ENCODE peak calls at places on chromosome 17, in ten cellular contexts. A, Q, M, C, P, N, O, G, W and D are unnamed samples.

GRCh38 chr17:35726609-35727460 is 4.6 kb upstream of the RASL10B start:
- DNase-seq in N (no peak), G (peak; percentile 78), C (peak; percentile 94), Q (peak; percentile 96), A (no peak), M (peak; percentile 50), P (peak; percentile 35), O (peak; percentile 76), W (no peak), D (peak; percentile 85)

GRCh38 chr17:39757931-39758873 is 20.5 kb downstream of the GRB7 start:
- DNase-seq in Q (no peak), A (peak; percentile 77), W (no peak), O (peak; percentile 88), P (no peak), N (no peak), G (no peak), C (no peak), M (peak; percentile 26), D (no peak)

GRCh38 chr17:49508061-49508865 is 13.2 kb downstream of the NGFR start:
- DNase-seq in W (no peak), G (no peak), A (no peak), N (no peak), Q (peak; percentile 69), M (no peak), O (no peak), P (peak; percentile 86), C (peak; percentile 58), D (no peak)

GRCh38 chr17:12647023-12647422 is 18.7 kb upstream of the MYOCD start:
- DNase-seq in A (no peak), P (no peak), O (no peak), N (no peak), Q (no peak), C (no peak), W (no peak), G (no peak), M (no peak), D (no peak)

GRCh38 chr17:34542700-34543336 is 36.6 kb upstream of the TMEM132E start:
- DNase-seq in M (peak; percentile 25), P (peak; percentile 56), N (no peak), A (peak; percentile 59), Q (peak; percentile 18), G (no peak), C (peak; percentile 8), O (peak; percentile 4), W (peak; percentile 14), D (no peak)

GRCh38 chr17:36949461-36949927 is 740 bp downstream of the AATF start:
- DNase-seq in C (no peak), Q (no peak), M (no peak), W (no peak), G (no peak), N (no peak), A (no peak), O (peak; percentile 34), P (peak; percentile 28), D (no peak)

GRCh38 chr17:80819422-80820164 is 172.0 kb upstream of the CHMP6 start:
- DNase-seq in O (no peak), G (peak; percentile 38), C (no peak), N (no peak), W (no peak), P (peak; percentile 39), M (peak; percentile 5), Q (no peak), A (peak; percentile 30), D (no peak)

GRCh38 chr17:36534117-36534880 is at the start of gene MYO19:
- DNase-seq in P (peak; percentile 90), G (peak; percentile 76), W (peak; percentile 31), N (no peak), O (peak; percentile 58), A (peak; percentile 72), M (peak; percentile 82), Q (peak; percentile 79), C (peak; percentile 43), D (peak; percentile 58)

GRCh38 chr17:17590883-17591407 is 563 bp downstream of the PEMT start:
- DNase-seq in N (no peak), G (no peak), M (no peak), A (no peak), O (no peak), Q (no peak), C (no peak), P (peak; percentile 73), W (no peak), D (no peak)

GRCh38 chr17:70173646-70174045 is 4.3 kb downstream of the KCNJ2 start:
- DNase-seq in C (no peak), P (no peak), N (no peak), Q (no peak), W (no peak), M (no peak), G (no peak), A (no peak), O (no peak), D (no peak)

GRCh38 chr17:28405632-28406477 is at the start of gene SLC46A1:
- DNase-seq in M (peak; percentile 73), N (no peak), C (peak; percentile 26), P (peak; percentile 92), Q (peak; percentile 73), W (no peak), O (peak; percentile 38), G (peak; percentile 83), A (peak; percentile 80), D (no peak)

GRCh38 chr17:34163681-34164080 is 91.4 kb upstream of the CCL2 start:
- DNase-seq in N (no peak), P (peak; percentile 52), A (no peak), M (no peak), O (peak; percentile 11), G (no peak), W (no peak), Q (no peak), C (peak; percentile 5), D (no peak)

GRCh38 chr17:40551874-40552768 is 13.2 kb downstream of the CCR7 start:
- DNase-seq in A (peak; percentile 48), O (peak; percentile 98), Q (no peak), P (peak; percentile 23), G (no peak), C (peak; percentile 100), W (no peak), M (peak; percentile 21), N (no peak), D (peak; percentile 98)

GRCh38 chr17:37310940-37311339 is 64.8 kb upstream of the C17orf78 start:
- DNase-seq in A (no peak), W (no peak), Q (no peak), C (peak; percentile 78), G (no peak), P (no peak), M (no peak), O (peak; percentile 35), N (no peak), D (no peak)

GRCh38 chr17:80237386-80237785 is 17.2 kb downstream of the SLC26A11 start:
- DNase-seq in O (no peak), P (no peak), M (no peak), C (no peak), G (no peak), W (no peak), N (no peak), A (no peak), Q (no peak), D (no peak)

GRCh38 chr17:17493249-17493985 is 2.8 kb downstream of the RASD1 start:
- DNase-seq in A (no peak), G (peak; percentile 46), Q (no peak), N (no peak), C (no peak), O (no peak), W (no peak), P (peak; percentile 71), M (peak; percentile 59), D (no peak)

GRCh38 chr17:45150911-45151809 is 2.9 kb downstream of the HEXIM1 start:
- DNase-seq in C (no peak), O (no peak), W (no peak), A (no peak), N (no peak), G (no peak), Q (no peak), P (no peak), M (no peak), D (no peak)

GRCh38 chr17:75633484-75634375 is 496 bp downstream of the SMIM5 start:
- DNase-seq in C (peak; percentile 87), P (peak; percentile 98), A (peak; percentile 59), Q (peak; percentile 97), N (no peak), M (peak; percentile 92), O (peak; percentile 85), W (peak; percentile 85), G (peak; percentile 90), D (peak; percentile 94)

GRCh38 chr17:18038149-18038850 is 668 bp downstream of the ATPAF2 start:
- DNase-seq in O (no peak), M (no peak), P (peak; percentile 19), N (no peak), W (no peak), Q (no peak), A (peak; percentile 32), G (no peak), C (no peak), D (no peak)

GRCh38 chr17:20302191-20302917 is 165.0 kb downstream of the LGALS9B start:
- DNase-seq in W (no peak), A (no peak), C (peak; percentile 28), G (no peak), M (no peak), P (peak; percentile 26), Q (peak; percentile 58), N (no peak), O (peak; percentile 20), D (no peak)

GRCh38 chr17:1625507-1626080 is 3.0 kb downstream of the SLC43A2 start:
- DNase-seq in N (no peak), C (no peak), A (no peak), G (no peak), W (no peak), M (no peak), O (no peak), P (no peak), Q (no peak), D (no peak)